ENCODE peak calls at places on chromosomes 3 and 15, in nine cellular contexts. X is left ventricle myocardium inferior, H is cardiac fibroblast, L is BJ, Y is body of pancreas, B is hepatocyte, K is A549, V is NB4, M is MG63. R is an unnamed sample.
A peak's percentile ranks its signal among the peaks of the same experiment; 100 is the strongest.

GRCh38 chr3:184566441-184567414 is 5.1 kb downstream of the EPHB3 start:
- DNase-seq in X (no peak), H (no peak), L (no peak), Y (no peak), B (no peak), K (no peak), V (no peak), M (no peak), R (no peak)

GRCh38 chr3:13426591-13426990 is 6.5 kb upstream of the NUP210 start:
- DNase-seq in X (no peak), H (no peak), L (no peak), Y (no peak), B (no peak), K (no peak), V (no peak), M (no peak), R (no peak)

GRCh38 chr15:35289029-35289617 is 204.0 kb upstream of the NANOGP8 start:
- DNase-seq in X (no peak), H (peak; percentile 85), L (no peak), Y (no peak), B (peak; percentile 75), K (peak; percentile 72), V (peak; percentile 51), M (no peak), R (no peak)

GRCh38 chr3:187291001-187291511 is 481 bp downstream of the MASP1 start:
- DNase-seq in X (no peak), H (peak; percentile 20), L (peak; percentile 74), Y (no peak), B (peak; percentile 47), K (no peak), V (no peak), M (peak; percentile 74), R (no peak)

GRCh38 chr3:115550285-115550741 is 73.0 kb upstream of the GAP43 start:
- DNase-seq in X (peak; percentile 27), H (no peak), L (peak; percentile 26), Y (no peak), B (peak; percentile 13), K (no peak), V (no peak), M (no peak), R (no peak)

GRCh38 chr3:139689122-139689521 is 11.3 kb upstream of the NMNAT3 start:
- DNase-seq in X (no peak), H (no peak), L (no peak), Y (no peak), B (no peak), K (no peak), V (no peak), M (no peak), R (no peak)

GRCh38 chr3:38136272-38136806 is 588 bp downstream of the ACAA1 start:
- DNase-seq in X (no peak), H (peak; percentile 43), L (no peak), Y (peak; percentile 57), B (no peak), K (no peak), V (peak; percentile 59), M (no peak), R (no peak)

GRCh38 chr3:10292505-10293419 is at the start of gene GHRL:
- DNase-seq in X (no peak), H (peak; percentile 69), L (no peak), Y (no peak), B (peak; percentile 40), K (no peak), V (peak; percentile 97), M (no peak), R (no peak)

GRCh38 chr15:43950551-43950950 is 123.7 kb downstream of the WDR76 start:
- DNase-seq in X (no peak), H (no peak), L (no peak), Y (no peak), B (no peak), K (no peak), V (no peak), M (no peak), R (no peak)

GRCh38 chr3:10395196-10395595 is 74.3 kb upstream of the SEC13 start:
- DNase-seq in X (no peak), H (no peak), L (no peak), Y (no peak), B (no peak), K (no peak), V (no peak), M (no peak), R (no peak)

GRCh38 chr3:175338775-175339535 is 479.8 kb downstream of the NAALADL2 start:
- DNase-seq in X (no peak), H (peak; percentile 68), L (no peak), Y (no peak), B (peak; percentile 16), K (peak; percentile 47), V (peak; percentile 3), M (peak; percentile 85), R (peak; percentile 31)

GRCh38 chr3:108459225-108459624 is 51.2 kb downstream of the MYH15 start:
- DNase-seq in X (no peak), H (no peak), L (no peak), Y (no peak), B (no peak), K (no peak), V (no peak), M (no peak), R (no peak)

GRCh38 chr15:38215707-38216106 is 36.9 kb upstream of the SPRED1 start:
- DNase-seq in X (no peak), H (no peak), L (no peak), Y (no peak), B (no peak), K (no peak), V (no peak), M (no peak), R (no peak)

GRCh38 chr15:61736792-61737191 is 323.5 kb downstream of the VPS13C start:
- DNase-seq in X (no peak), H (no peak), L (no peak), Y (no peak), B (no peak), K (no peak), V (peak; percentile 45), M (no peak), R (no peak)

GRCh38 chr3:34377961-34378360 is 579.5 kb downstream of the PDCD6IP start:
- DNase-seq in X (no peak), H (no peak), L (no peak), Y (no peak), B (no peak), K (no peak), V (no peak), M (no peak), R (no peak)

GRCh38 chr3:34387831-34388564 is 589.6 kb downstream of the PDCD6IP start:
- DNase-seq in X (no peak), H (no peak), L (no peak), Y (no peak), B (no peak), K (no peak), V (no peak), M (no peak), R (no peak)

GRCh38 chr3:34386309-34386708 is 587.9 kb downstream of the PDCD6IP start:
- DNase-seq in X (no peak), H (no peak), L (no peak), Y (no peak), B (no peak), K (no peak), V (no peak), M (no peak), R (no peak)

GRCh38 chr3:34381243-34381642 is 582.8 kb downstream of the PDCD6IP start:
- DNase-seq in X (no peak), H (no peak), L (no peak), Y (no peak), B (no peak), K (no peak), V (no peak), M (no peak), R (no peak)

GRCh38 chr3:34382859-34383258 is 584.4 kb downstream of the PDCD6IP start:
- DNase-seq in X (no peak), H (no peak), L (no peak), Y (no peak), B (peak; percentile 25), K (no peak), V (no peak), M (no peak), R (no peak)
- H3K4me3 ChIP-seq in X (no peak overlapping the region), H (no peak overlapping the region), L (no peak overlapping the region), Y (no peak overlapping the region), B (no peak overlapping the region), K (no peak overlapping the region), V (no peak overlapping the region), M (no peak overlapping the region), R (no peak overlapping the region)

DNA sequence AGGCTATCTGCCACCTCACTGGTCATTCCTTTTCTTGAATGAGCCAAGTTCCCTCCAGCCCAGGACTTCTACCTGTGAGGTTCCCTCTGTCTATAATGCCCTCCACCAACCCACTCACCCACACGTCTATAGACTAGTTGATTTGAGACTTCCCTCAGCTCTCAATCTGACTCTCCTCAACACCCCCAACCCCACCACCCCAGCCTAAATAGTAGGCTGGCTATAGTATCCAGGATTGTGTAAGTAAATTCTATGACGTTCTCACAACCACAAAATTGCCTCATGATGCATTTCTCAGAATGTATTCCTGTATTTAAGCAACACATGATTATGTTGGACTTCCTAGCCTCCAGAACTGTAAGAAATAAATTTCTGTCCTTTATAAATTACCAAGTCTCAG is 2.2 kb downstream of the PLSCR1 start:
- DNase-seq in X (no peak), H (peak; percentile 75), L (no peak), Y (no peak), B (no peak), K (no peak), V (peak; percentile 64), M (no peak), R (no peak)
- H3K4me3 ChIP-seq in X (peak overlapping the region; percentile 85), H (peak overlapping the region; percentile 84), L (no peak overlapping the region), Y (peak overlapping the region; percentile 65), B (no peak overlapping the region), K (no peak overlapping the region), V (peak overlapping the region; percentile 75), M (peak overlapping the region; percentile 95), R (peak overlapping the region; percentile 17)

GRCh38 chr3:127003601-127004280 is 20.8 kb downstream of the PLXNA1 start:
- DNase-seq in X (no peak), H (no peak), L (no peak), Y (no peak), B (no peak), K (no peak), V (no peak), M (no peak), R (no peak)

GRCh38 chr3:127006781-127007436 is 24.0 kb downstream of the PLXNA1 start:
- DNase-seq in X (no peak), H (no peak), L (no peak), Y (no peak), B (no peak), K (no peak), V (no peak), M (peak; percentile 56), R (no peak)

GRCh38 chr3:127008236-127008635 is 25.3 kb downstream of the PLXNA1 start:
- DNase-seq in X (no peak), H (no peak), L (no peak), Y (no peak), B (no peak), K (no peak), V (no peak), M (no peak), R (no peak)

GRCh38 chr3:127004641-127005397 is 21.9 kb downstream of the PLXNA1 start:
- DNase-seq in X (no peak), H (no peak), L (no peak), Y (no peak), B (no peak), K (no peak), V (no peak), M (no peak), R (no peak)

GRCh38 chr3:127005864-127006500 is 23.1 kb downstream of the PLXNA1 start:
- DNase-seq in X (no peak), H (peak; percentile 39), L (no peak), Y (no peak), B (no peak), K (no peak), V (no peak), M (no peak), R (no peak)
- H3K4me3 ChIP-seq in X (no peak overlapping the region), H (no peak overlapping the region), L (no peak overlapping the region), Y (no peak overlapping the region), B (no peak overlapping the region), K (no peak overlapping the region), V (no peak overlapping the region), M (no peak overlapping the region), R (no peak overlapping the region)

GRCh38 chr15:23372284-23372683 is 17.7 kb downstream of the GOLGA8S start:
- DNase-seq in X (no peak), H (no peak), L (no peak), Y (no peak), B (no peak), K (no peak), V (peak; percentile 83), M (peak; percentile 84), R (peak; percentile 0)
- H3K4me3 ChIP-seq in X (no peak overlapping the region), H (no peak overlapping the region), L (no peak overlapping the region), Y (no peak overlapping the region), B (no peak overlapping the region), K (no peak overlapping the region), V (no peak overlapping the region), M (no peak overlapping the region), R (no peak overlapping the region)

R was measured in skeletal muscle cell.